ENCODE peak calls at places on chromosomes 11 and 22, in nine cellular contexts. J is A549; L is hippocampal formation; X is activated CD4-positive, alpha-beta T cell treated with anti-CD3 and anti-CD28 coated beads, Interleukin-2, amount 50 U/mL, for 48 hours; F is GF-D8; B is iPS-NIHi11; D is stimulated activated naive B cell treated with anti-CD40 and anti-IgM and Interleukin-4, amounts not matched to agents 10 μg/mL and 1 μg/mL and 100 μg/mL, for 72 hours; N is stimulated activated CD4-positive, alpha-beta T cell treated with anti-CD3 and anti-CD28 coated beads, Interleukin-2, amount 100 ng/mL, for 24 hours; Z is NCI-H2081. I is an unnamed sample.

GRCh38 chr11:118430956-118431355 is 5.3 kb upstream of the KMT2A start:
- DNase-seq in J (no peak), L (no peak), X (no peak), F (no peak), B (no peak), D (no peak), N (no peak), Z (no peak), I (no peak)

GRCh38 chr22:42991010-42991651 is 23.8 kb downstream of the PACSIN2 start:
- DNase-seq in J (no peak), L (no peak), X (no peak), F (no peak), B (no peak), D (no peak), N (no peak), Z (no peak), I (no peak)

GRCh38 chr11:76615950-76616349 is 54.6 kb downstream of the LRRC32 start:
- DNase-seq in J (no peak), L (no peak), X (no peak), F (no peak), B (no peak), D (no peak), N (no peak), Z (peak; percentile 15), I (peak; percentile 75)

GRCh38 chr11:61797263-61797944 is 4.7 kb downstream of the FEN1 start:
- DNase-seq in J (peak; percentile 79), L (peak; percentile 66), X (peak; percentile 55), F (peak; percentile 30), B (peak; percentile 62), D (peak; percentile 37), N (peak; percentile 59), Z (peak; percentile 77), I (peak; percentile 88)

GRCh38 chr11:36073411-36074203 is 129.7 kb downstream of the LDLRAD3 start:
- DNase-seq in J (no peak), L (peak; percentile 45), X (no peak), F (no peak), B (no peak), D (no peak), N (no peak), Z (no peak), I (peak; percentile 35)

GRCh38 chr22:39808087-39808486 is 85.5 kb downstream of the ENTHD1 start:
- DNase-seq in J (peak; percentile 5), L (no peak), X (peak; percentile 47), F (no peak), B (peak; percentile 68), D (no peak), N (peak; percentile 53), Z (no peak), I (no peak)

GRCh38 chr11:15158351-15159015 is 43.8 kb downstream of the INSC start:
- DNase-seq in J (no peak), L (no peak), X (no peak), F (no peak), B (no peak), D (no peak), N (no peak), Z (no peak), I (no peak)

GRCh38 chr11:970319-970871 is 44.7 kb downstream of the AP2A2 start:
- DNase-seq in J (no peak), L (no peak), X (peak; percentile 18), F (peak; percentile 67), B (peak; percentile 5), D (no peak), N (no peak), Z (no peak), I (no peak)

GRCh38 chr11:133919330-133920108 is 37.2 kb downstream of the IGSF9B start:
- DNase-seq in J (no peak), L (no peak), X (no peak), F (no peak), B (no peak), D (no peak), N (no peak), Z (no peak), I (no peak)

GRCh38 chr22:40107756-40108437 is 69.8 kb upstream of the TNRC6B start:
- DNase-seq in J (no peak), L (no peak), X (peak; percentile 42), F (peak; percentile 37), B (no peak), D (peak; percentile 18), N (peak; percentile 27), Z (no peak), I (no peak)

GRCh38 chr22:31286360-31287255 is 5.7 kb downstream of the PIK3IP1 start:
- DNase-seq in J (no peak), L (no peak), X (peak; percentile 55), F (peak; percentile 54), B (no peak), D (peak; percentile 59), N (peak; percentile 44), Z (no peak), I (no peak)

GRCh38 chr11:72685560-72686480 is 11.6 kb upstream of the PDE2A start:
- DNase-seq in J (no peak), L (no peak), X (peak; percentile 63), F (no peak), B (no peak), D (no peak), N (peak; percentile 56), Z (no peak), I (no peak)

GRCh38 chr11:59144096-59144495 is 1.4 kb downstream of the FAM111A start:
- DNase-seq in J (no peak), L (no peak), X (no peak), F (no peak), B (no peak), D (no peak), N (no peak), Z (no peak), I (no peak)

GRCh38 chr11:74739546-74740270 is 8.5 kb upstream of the CHRDL2 start:
- DNase-seq in J (peak; percentile 87), L (peak; percentile 41), X (no peak), F (no peak), B (peak; percentile 83), D (no peak), N (peak; percentile 44), Z (no peak), I (peak; percentile 25)

GRCh38 chr11:60944504-60945294 is 7.3 kb downstream of the SLC15A3 start:
- DNase-seq in J (peak; percentile 25), L (no peak), X (no peak), F (no peak), B (no peak), D (no peak), N (no peak), Z (no peak), I (no peak)

GRCh38 chr11:66489636-66490035 is 9.4 kb downstream of the DPP3 start:
- DNase-seq in J (no peak), L (no peak), X (no peak), F (no peak), B (no peak), D (no peak), N (no peak), Z (peak; percentile 90), I (no peak)

GRCh38 chr11:133911169-133911568 is 45.6 kb downstream of the IGSF9B start:
- DNase-seq in J (no peak), L (no peak), X (no peak), F (no peak), B (peak; percentile 35), D (no peak), N (no peak), Z (no peak), I (no peak)

GRCh38 chr22:41382098-41382578 is 396 bp downstream of the TEF start:
- DNase-seq in J (peak; percentile 53), L (peak; percentile 89), X (peak; percentile 61), F (no peak), B (peak; percentile 95), D (peak; percentile 48), N (peak; percentile 61), Z (peak; percentile 49), I (peak; percentile 65)

GRCh38 chr11:94107363-94107762 is 21.3 kb upstream of the PANX1 start:
- DNase-seq in J (no peak), L (no peak), X (no peak), F (no peak), B (no peak), D (no peak), N (no peak), Z (no peak), I (no peak)

GRCh38 chr22:30635273-30636225 is at the start of gene SLC35E4:
- DNase-seq in J (peak; percentile 71), L (peak; percentile 98), X (peak; percentile 96), F (peak; percentile 19), B (peak; percentile 97), D (peak; percentile 90), N (peak; percentile 98), Z (peak; percentile 70), I (peak; percentile 67)

GRCh38 chr22:39185601-39186012 is 33.1 kb upstream of the CBX7 start:
- DNase-seq in J (no peak), L (peak; percentile 36), X (no peak), F (no peak), B (peak; percentile 26), D (no peak), N (no peak), Z (no peak), I (no peak)

GRCh38 chr22:37804886-37805857 is 2.6 kb upstream of the GCAT start:
- DNase-seq in J (peak; percentile 66), L (peak; percentile 78), X (peak; percentile 85), F (peak; percentile 47), B (peak; percentile 83), D (peak; percentile 48), N (peak; percentile 84), Z (peak; percentile 75), I (peak; percentile 57)

GRCh38 chr11:106344392-106344791 is 266.9 kb downstream of the AASDHPPT start:
- DNase-seq in J (no peak), L (no peak), X (no peak), F (no peak), B (no peak), D (no peak), N (no peak), Z (no peak), I (no peak)

GRCh38 chr11:66361502-66361941 is 10.0 kb downstream of the SLC29A2 start:
- DNase-seq in J (no peak), L (no peak), X (no peak), F (no peak), B (no peak), D (no peak), N (no peak), Z (no peak), I (no peak)

GRCh38 chr11:73939096-73939495 is 11.7 kb upstream of the DNAJB13 start:
- DNase-seq in J (no peak), L (no peak), X (no peak), F (no peak), B (no peak), D (no peak), N (no peak), Z (no peak), I (no peak)

GRCh38 chr22:19446603-19447387 is 716 bp downstream of the C22orf39 start:
- DNase-seq in J (peak; percentile 5), L (no peak), X (no peak), F (no peak), B (peak; percentile 84), D (no peak), N (no peak), Z (no peak), I (no peak)

GRCh38 chr11:132106336-132106982 is 736.0 kb downstream of the NTM start:
- DNase-seq in J (no peak), L (no peak), X (no peak), F (no peak), B (no peak), D (no peak), N (no peak), Z (peak; percentile 54), I (no peak)

GRCh38 chr22:33867118-33867863 is 53.0 kb downstream of the LARGE1 start:
- DNase-seq in J (no peak), L (no peak), X (no peak), F (no peak), B (no peak), D (no peak), N (no peak), Z (no peak), I (no peak)

GRCh38 chr11:92136792-92137191 is 87.8 kb upstream of the FAT3 start:
- DNase-seq in J (no peak), L (no peak), X (no peak), F (no peak), B (peak; percentile 25), D (no peak), N (no peak), Z (no peak), I (no peak)

GRCh38 chr22:38075961-38076360 is 8.0 kb downstream of the SLC16A8 start:
- DNase-seq in J (no peak), L (no peak), X (no peak), F (no peak), B (no peak), D (no peak), N (no peak), Z (no peak), I (no peak)

I was measured in NCI-H446.